ENCODE peak calls at places on chromosomes 4 and X, in four cellular contexts. J is adrenal gland, N is IMR-90, Q is sigmoid colon. H is an unnamed sample.

GRCh38 chr4:40515398-40516293 is 114.0 kb downstream of the RBM47 start:
- DNase-seq in Q (no peak), J (peak), N (no peak), H (peak)

GRCh38 chr4:83201761-83202160 is 82.8 kb downstream of the COQ2 start:
- DNase-seq in N (no peak), J (no peak), Q (no peak), H (no peak)

GRCh38 chrX:70289168-70289792 is 447 bp downstream of the PDZD11 start:
- DNase-seq in N (peak), Q (no peak), J (no peak), H (no peak)

GRCh38 chr4:112563431-112564200 is 47.6 kb upstream of the NEUROG2 start:
- DNase-seq in Q (no peak), J (no peak), N (no peak), H (no peak)

GRCh38 chr4:165301833-165302232 is 25.6 kb upstream of the MSMO1 start:
- DNase-seq in N (peak), Q (no peak), J (no peak), H (no peak)

GRCh38 chr4:133969202-133969873 is 232.3 kb downstream of the PABPC4L start:
- DNase-seq in N (peak), Q (no peak), J (peak), H (no peak)

GRCh38 chr4:38266616-38267015 is 306.4 kb downstream of the PTTG2 start:
- DNase-seq in N (peak), Q (no peak), J (peak), H (peak)

GRCh38 chr4:827209-828081 is 1.5 kb upstream of the CPLX1 start:
- DNase-seq in J (no peak), N (no peak), Q (peak), H (no peak)

GRCh38 chr4:56099378-56099786 is 150.6 kb downstream of the CEP135 start:
- DNase-seq in Q (no peak), J (no peak), N (no peak), H (peak)

GRCh38 chr4:2036866-2037265 is 22.3 kb upstream of the NAT8L start:
- DNase-seq in Q (no peak), N (no peak), J (no peak), H (no peak)

GRCh38 chrX:119726900-119727555 is 31.4 kb upstream of the SOWAHD start:
- DNase-seq in J (no peak), N (no peak), Q (no peak), H (no peak)

GRCh38 chr4:166280642-166281041 is 407.6 kb downstream of the TLL1 start:
- DNase-seq in J (no peak), Q (no peak), N (no peak), H (no peak)

DNA sequence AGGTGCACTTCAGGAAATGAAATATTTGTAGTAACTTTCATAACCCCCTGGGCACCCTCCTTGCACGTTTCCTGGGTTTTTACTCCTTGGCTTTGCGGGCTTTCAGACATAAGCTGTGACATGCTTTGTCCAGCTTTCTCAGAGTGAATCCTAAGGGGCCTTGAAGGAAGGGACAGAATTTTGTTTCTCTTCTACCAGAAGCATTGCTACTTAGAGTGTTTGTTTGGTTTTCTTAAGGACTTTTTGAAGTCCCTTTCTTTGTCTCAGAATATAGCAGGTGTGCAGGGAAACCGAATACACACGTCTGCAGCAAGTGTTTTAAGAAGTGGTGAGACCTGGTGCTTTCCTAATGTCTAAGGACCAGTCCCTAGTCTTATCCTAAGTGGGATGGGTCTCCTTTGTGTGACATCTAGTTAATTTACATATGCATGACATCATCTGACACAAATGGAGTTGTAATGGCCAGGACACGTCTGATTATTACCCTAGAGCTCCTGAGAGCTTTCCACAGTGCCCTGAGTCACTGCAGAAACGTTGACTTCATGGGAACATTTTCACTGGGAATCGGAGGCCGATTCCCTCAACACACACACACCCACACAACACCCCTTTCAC is 1.3 kb downstream of the FAM149A start:
- DNase-seq in Q (no peak), N (no peak), J (no peak), H (no peak)
- TF ChIP-seq POLR2A in Q (no peak), N (no peak), J (no peak), H (no peak)

GRCh38 chr4:73707269-73707875 is 33.0 kb upstream of the CXCL8 start:
- DNase-seq in N (no peak), Q (no peak), J (no peak), H (no peak)

GRCh38 chr4:73705721-73706120 is 34.6 kb upstream of the CXCL8 start:
- DNase-seq in N (no peak), J (no peak), Q (no peak), H (no peak)

GRCh38 chr4:73706811-73707210 is 33.6 kb upstream of the CXCL8 start:
- DNase-seq in N (no peak), J (no peak), Q (no peak), H (no peak)

GRCh38 chr4:73709461-73710033 is 30.8 kb upstream of the CXCL8 start:
- DNase-seq in N (no peak), Q (no peak), J (no peak), H (no peak)

GRCh38 chr4:73707918-73708577 is 32.3 kb upstream of the CXCL8 start:
- DNase-seq in Q (peak), N (peak), J (peak), H (no peak)
- TF ChIP-seq POLR2A in Q (no peak), N (no peak), J (no peak), H (no peak)

GRCh38 chrX:46446727-46447378 is 98.4 kb downstream of the ZNF674 start:
- DNase-seq in J (peak), Q (peak), N (peak), H (peak)
- TF ChIP-seq POLR2A in J (peak), Q (peak), N (peak), H (peak)

GRCh38 chrX:56764975-56765791 is 36.1 kb downstream of the NBDY start:
- DNase-seq in J (no peak), Q (peak), N (no peak), H (no peak)
- TF ChIP-seq POLR2A in J (no peak), Q (no peak), N (no peak), H (no peak)

GRCh38 chrX:1417921-1418875 is 26.3 kb upstream of the SLC25A6 start:
- DNase-seq in J (no peak), N (no peak), Q (peak), H (no peak)
- TF ChIP-seq POLR2A in J (no peak), N (no peak), Q (no peak), H (peak)

H was measured in H54.